ENCODE peak calls at places on chromosome 14, in ten cellular contexts. One of them, this sample, is unnamed.
A peak's percentile ranks its signal among the peaks of the same experiment; 100 is the strongest.

GRCh38 chr14:100106661-100107112 is 41.5 kb downstream of the EVL start:
- DNase-seq in brain microvascular endothelial cell: no peak
- DNase-seq in pancreas: no peak
- DNase-seq in PC-9: no peak
- DNase-seq in lower lobe of right lung: no peak
- DNase-seq in GM12865: no peak
- DNase-seq in AG04450: no peak
- DNase-seq in Caco-2: no peak
- DNase-seq in colonic mucosa: no peak
- DNase-seq in fibroblast of mammary gland: no peak
- DNase-seq in this sample: no peak

GRCh38 chr14:87869619-87870583 is 123.1 kb downstream of the GALC start:
- DNase-seq in brain microvascular endothelial cell: no peak
- DNase-seq in pancreas: no peak
- DNase-seq in PC-9: no peak
- DNase-seq in lower lobe of right lung: no peak
- DNase-seq in GM12865: no peak
- DNase-seq in AG04450: peak; percentile 24
- DNase-seq in Caco-2: no peak
- DNase-seq in colonic mucosa: no peak
- DNase-seq in fibroblast of mammary gland: peak; percentile 93
- DNase-seq in this sample: peak; percentile 54

GRCh38 chr14:52998376-52999010 is 47.6 kb upstream of the FERMT2 start:
- DNase-seq in brain microvascular endothelial cell: peak; percentile 65
- DNase-seq in pancreas: no peak
- DNase-seq in PC-9: no peak
- DNase-seq in lower lobe of right lung: no peak
- DNase-seq in GM12865: no peak
- DNase-seq in AG04450: peak; percentile 88
- DNase-seq in Caco-2: no peak
- DNase-seq in colonic mucosa: no peak
- DNase-seq in fibroblast of mammary gland: peak; percentile 92
- DNase-seq in this sample: no peak

GRCh38 chr14:81435578-81436295 is 35.6 kb upstream of the STON2 start:
- DNase-seq in brain microvascular endothelial cell: no peak
- DNase-seq in pancreas: peak; percentile 48
- DNase-seq in PC-9: peak; percentile 14
- DNase-seq in lower lobe of right lung: peak; percentile 56
- DNase-seq in GM12865: no peak
- DNase-seq in AG04450: no peak
- DNase-seq in Caco-2: peak; percentile 76
- DNase-seq in colonic mucosa: peak; percentile 39
- DNase-seq in fibroblast of mammary gland: no peak
- DNase-seq in this sample: no peak

GRCh38 chr14:79724934-79725717 is 486.2 kb downstream of the DIO2 start:
- DNase-seq in brain microvascular endothelial cell: no peak
- DNase-seq in pancreas: peak; percentile 56
- DNase-seq in PC-9: no peak
- DNase-seq in lower lobe of right lung: no peak
- DNase-seq in GM12865: no peak
- DNase-seq in AG04450: no peak
- DNase-seq in Caco-2: no peak
- DNase-seq in colonic mucosa: peak; percentile 19
- DNase-seq in fibroblast of mammary gland: no peak
- DNase-seq in this sample: no peak

GRCh38 chr14:77882631-77883030 is 82.7 kb downstream of the ADCK1 start:
- DNase-seq in brain microvascular endothelial cell: no peak
- DNase-seq in pancreas: no peak
- DNase-seq in PC-9: no peak
- DNase-seq in lower lobe of right lung: no peak
- DNase-seq in GM12865: no peak
- DNase-seq in AG04450: no peak
- DNase-seq in Caco-2: no peak
- DNase-seq in colonic mucosa: no peak
- DNase-seq in fibroblast of mammary gland: peak; percentile 74
- DNase-seq in this sample: no peak

GRCh38 chr14:24943024-24943423 is 106.9 kb downstream of the STXBP6 start:
- DNase-seq in brain microvascular endothelial cell: no peak
- DNase-seq in pancreas: no peak
- DNase-seq in PC-9: peak; percentile 44
- DNase-seq in lower lobe of right lung: no peak
- DNase-seq in GM12865: peak; percentile 13
- DNase-seq in AG04450: no peak
- DNase-seq in Caco-2: no peak
- DNase-seq in colonic mucosa: no peak
- DNase-seq in fibroblast of mammary gland: peak; percentile 77
- DNase-seq in this sample: no peak

GRCh38 chr14:100623961-100624360 is 36.7 kb upstream of the BEGAIN start:
- DNase-seq in brain microvascular endothelial cell: no peak
- DNase-seq in pancreas: no peak
- DNase-seq in PC-9: no peak
- DNase-seq in lower lobe of right lung: peak; percentile 11
- DNase-seq in GM12865: no peak
- DNase-seq in AG04450: no peak
- DNase-seq in Caco-2: no peak
- DNase-seq in colonic mucosa: no peak
- DNase-seq in fibroblast of mammary gland: no peak
- DNase-seq in this sample: no peak

DNA sequence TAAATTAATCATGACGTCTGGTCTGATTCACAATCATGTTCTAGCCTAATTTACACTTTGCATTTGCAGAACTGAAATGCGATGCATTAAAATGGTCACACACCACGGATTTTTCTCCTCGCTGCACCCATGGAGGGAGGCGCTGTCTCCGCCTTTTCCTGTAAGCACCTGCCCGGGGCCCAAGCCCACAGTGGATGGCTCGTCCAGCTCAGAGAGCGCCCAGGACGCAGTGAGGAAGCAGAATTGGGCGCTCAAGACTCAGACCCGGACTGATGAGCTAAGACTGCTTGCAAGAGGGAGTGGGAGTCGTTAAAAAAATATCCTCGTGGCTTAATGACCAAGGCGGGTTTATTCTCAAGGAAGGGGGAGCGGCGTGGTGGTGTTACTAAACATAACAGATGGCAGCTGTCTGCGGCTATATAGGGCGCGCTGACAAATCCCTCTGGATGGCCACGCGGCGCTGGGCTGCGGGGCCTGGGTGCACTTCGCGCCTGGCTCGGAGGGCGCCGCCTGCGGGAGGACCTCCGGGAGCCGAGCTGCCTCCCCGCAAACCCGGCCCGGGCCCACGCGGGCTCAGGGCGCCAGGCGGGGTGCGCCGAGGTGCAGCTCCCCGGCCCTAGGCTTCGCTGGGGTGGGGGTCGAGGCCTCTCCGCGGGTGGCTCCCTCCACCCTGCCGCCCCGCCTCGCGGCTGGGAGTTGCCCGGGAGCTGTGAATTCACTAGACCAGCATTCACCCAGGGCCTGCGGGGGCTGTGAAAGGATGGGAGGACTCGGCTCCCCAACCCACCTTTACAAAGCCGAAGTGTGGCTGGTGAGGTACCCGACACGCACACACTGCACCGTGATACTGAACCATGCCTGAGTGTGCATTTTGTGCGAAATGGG is 78.7 kb downstream of the PPM1A start:
- DNase-seq in brain microvascular endothelial cell: peak; percentile 17
- DNase-seq in pancreas: peak; percentile 73
- DNase-seq in PC-9: peak; percentile 31
- DNase-seq in lower lobe of right lung: peak; percentile 56
- DNase-seq in GM12865: peak; percentile 82
- DNase-seq in AG04450: no peak
- DNase-seq in Caco-2: peak; percentile 32
- DNase-seq in colonic mucosa: peak; percentile 51
- DNase-seq in fibroblast of mammary gland: peak; percentile 41
- DNase-seq in this sample: no peak
- H3K4me3 ChIP-seq in brain microvascular endothelial cell: peak overlapping the region; percentile 34
- H3K4me3 ChIP-seq in pancreas: peak overlapping the region; percentile 55
- H3K4me3 ChIP-seq in PC-9: peak overlapping the region; percentile 35
- H3K4me3 ChIP-seq in lower lobe of right lung: peak overlapping the region; percentile 43
- H3K4me3 ChIP-seq in GM12865: peak overlapping the region; percentile 77
- H3K4me3 ChIP-seq in AG04450: peak overlapping the region; percentile 27
- H3K4me3 ChIP-seq in Caco-2: peak overlapping the region; percentile 34
- H3K4me3 ChIP-seq in colonic mucosa: peak overlapping the region; percentile 39
- H3K4me3 ChIP-seq in fibroblast of mammary gland: peak overlapping the region; percentile 9
- H3K4me3 ChIP-seq in this sample: no peak overlapping the region

DNA sequence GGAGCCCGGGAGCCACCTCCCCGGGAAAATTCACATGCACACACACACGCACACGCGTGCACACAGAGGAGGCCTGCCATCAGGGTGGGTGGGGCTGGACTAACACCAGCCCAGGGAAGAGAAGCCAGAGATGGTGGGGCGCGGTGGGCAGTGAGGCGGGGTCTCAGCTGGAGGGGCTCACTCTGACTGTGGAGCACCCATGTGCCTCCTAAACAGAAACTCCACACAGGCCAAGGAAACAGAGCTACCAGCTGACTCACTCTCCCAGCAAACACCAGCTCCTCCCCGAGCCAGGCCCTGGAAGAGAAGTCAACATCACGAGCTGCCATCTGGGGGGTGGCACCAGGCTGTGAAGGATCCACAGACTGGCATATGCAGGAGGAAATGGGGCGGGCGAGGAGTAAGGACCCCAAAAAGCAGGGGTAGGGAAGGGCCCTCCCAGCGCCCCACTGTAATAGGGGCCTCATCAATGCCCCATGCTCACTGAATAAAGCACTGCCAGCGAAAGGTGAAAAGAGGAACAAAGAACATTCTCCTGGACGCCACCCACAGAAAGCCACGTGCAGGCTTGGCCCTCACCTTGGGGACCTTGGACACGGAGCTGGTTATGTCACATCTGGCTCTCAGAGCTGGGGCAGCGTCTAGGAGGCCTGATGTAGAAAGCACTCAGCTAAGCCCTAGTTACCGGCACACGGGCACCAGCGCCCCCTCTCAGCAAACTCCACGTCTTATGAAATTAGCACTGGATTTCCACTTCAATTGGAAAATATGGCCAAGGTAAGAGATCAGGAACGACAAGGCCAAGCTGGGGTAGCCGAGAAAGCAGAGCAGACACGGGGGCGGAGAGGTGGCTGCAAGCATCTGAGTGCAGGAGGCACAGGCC is 8.4 kb upstream of the INF2 start:
- DNase-seq in brain microvascular endothelial cell: peak; percentile 74
- DNase-seq in pancreas: peak; percentile 84
- DNase-seq in PC-9: peak; percentile 55
- DNase-seq in lower lobe of right lung: peak; percentile 64
- DNase-seq in GM12865: peak; percentile 74
- DNase-seq in AG04450: no peak
- DNase-seq in Caco-2: no peak
- DNase-seq in colonic mucosa: peak; percentile 87
- DNase-seq in fibroblast of mammary gland: peak; percentile 88
- DNase-seq in this sample: no peak
- TF ChIP-seq CTCF in brain microvascular endothelial cell: peak; percentile 48
- TF ChIP-seq CTCF in pancreas: no peak
- TF ChIP-seq CTCF in PC-9: no peak
- TF ChIP-seq CTCF in lower lobe of right lung: no peak
- TF ChIP-seq CTCF in GM12865: peak; percentile 21
- TF ChIP-seq CTCF in AG04450: peak; percentile 37
- TF ChIP-seq CTCF in Caco-2: peak; percentile 3
- TF ChIP-seq CTCF in colonic mucosa: no peak
- TF ChIP-seq CTCF in fibroblast of mammary gland: no peak
- TF ChIP-seq CTCF in this sample: no peak

GRCh38 chr14:20421267-20421666 is 8.0 kb upstream of the TEP1 start:
- DNase-seq in brain microvascular endothelial cell: no peak
- DNase-seq in pancreas: no peak
- DNase-seq in PC-9: no peak
- DNase-seq in lower lobe of right lung: no peak
- DNase-seq in GM12865: no peak
- DNase-seq in AG04450: no peak
- DNase-seq in Caco-2: no peak
- DNase-seq in colonic mucosa: no peak
- DNase-seq in fibroblast of mammary gland: no peak
- DNase-seq in this sample: no peak

GRCh38 chr14:20415723-20416622 is 2.7 kb upstream of the TEP1 start:
- DNase-seq in brain microvascular endothelial cell: peak; percentile 48
- DNase-seq in pancreas: no peak
- DNase-seq in PC-9: no peak
- DNase-seq in lower lobe of right lung: no peak
- DNase-seq in GM12865: peak; percentile 79
- DNase-seq in AG04450: peak; percentile 23
- DNase-seq in Caco-2: peak; percentile 65
- DNase-seq in colonic mucosa: peak; percentile 79
- DNase-seq in fibroblast of mammary gland: peak; percentile 65
- DNase-seq in this sample: no peak

GRCh38 chr14:20417250-20418186 is 4.2 kb upstream of the TEP1 start:
- DNase-seq in brain microvascular endothelial cell: no peak
- DNase-seq in pancreas: no peak
- DNase-seq in PC-9: no peak
- DNase-seq in lower lobe of right lung: no peak
- DNase-seq in GM12865: no peak
- DNase-seq in AG04450: no peak
- DNase-seq in Caco-2: no peak
- DNase-seq in colonic mucosa: no peak
- DNase-seq in fibroblast of mammary gland: no peak
- DNase-seq in this sample: no peak

GRCh38 chr14:20418501-20418909 is 5.2 kb upstream of the TEP1 start:
- DNase-seq in brain microvascular endothelial cell: no peak
- DNase-seq in pancreas: no peak
- DNase-seq in PC-9: no peak
- DNase-seq in lower lobe of right lung: no peak
- DNase-seq in GM12865: no peak
- DNase-seq in AG04450: no peak
- DNase-seq in Caco-2: peak; percentile 79
- DNase-seq in colonic mucosa: peak; percentile 84
- DNase-seq in fibroblast of mammary gland: no peak
- DNase-seq in this sample: no peak

GRCh38 chr14:20419404-20419803 is 6.1 kb upstream of the TEP1 start:
- DNase-seq in brain microvascular endothelial cell: no peak
- DNase-seq in pancreas: no peak
- DNase-seq in PC-9: no peak
- DNase-seq in lower lobe of right lung: no peak
- DNase-seq in GM12865: no peak
- DNase-seq in AG04450: no peak
- DNase-seq in Caco-2: no peak
- DNase-seq in colonic mucosa: no peak
- DNase-seq in fibroblast of mammary gland: no peak
- DNase-seq in this sample: no peak
- H3K4me3 ChIP-seq in brain microvascular endothelial cell: no peak overlapping the region
- H3K4me3 ChIP-seq in pancreas: no peak overlapping the region
- H3K4me3 ChIP-seq in PC-9: no peak overlapping the region
- H3K4me3 ChIP-seq in lower lobe of right lung: no peak overlapping the region
- H3K4me3 ChIP-seq in GM12865: no peak overlapping the region
- H3K4me3 ChIP-seq in AG04450: no peak overlapping the region
- H3K4me3 ChIP-seq in Caco-2: no peak overlapping the region
- H3K4me3 ChIP-seq in colonic mucosa: no peak overlapping the region
- H3K4me3 ChIP-seq in fibroblast of mammary gland: no peak overlapping the region
- H3K4me3 ChIP-seq in this sample: no peak overlapping the region

DNA sequence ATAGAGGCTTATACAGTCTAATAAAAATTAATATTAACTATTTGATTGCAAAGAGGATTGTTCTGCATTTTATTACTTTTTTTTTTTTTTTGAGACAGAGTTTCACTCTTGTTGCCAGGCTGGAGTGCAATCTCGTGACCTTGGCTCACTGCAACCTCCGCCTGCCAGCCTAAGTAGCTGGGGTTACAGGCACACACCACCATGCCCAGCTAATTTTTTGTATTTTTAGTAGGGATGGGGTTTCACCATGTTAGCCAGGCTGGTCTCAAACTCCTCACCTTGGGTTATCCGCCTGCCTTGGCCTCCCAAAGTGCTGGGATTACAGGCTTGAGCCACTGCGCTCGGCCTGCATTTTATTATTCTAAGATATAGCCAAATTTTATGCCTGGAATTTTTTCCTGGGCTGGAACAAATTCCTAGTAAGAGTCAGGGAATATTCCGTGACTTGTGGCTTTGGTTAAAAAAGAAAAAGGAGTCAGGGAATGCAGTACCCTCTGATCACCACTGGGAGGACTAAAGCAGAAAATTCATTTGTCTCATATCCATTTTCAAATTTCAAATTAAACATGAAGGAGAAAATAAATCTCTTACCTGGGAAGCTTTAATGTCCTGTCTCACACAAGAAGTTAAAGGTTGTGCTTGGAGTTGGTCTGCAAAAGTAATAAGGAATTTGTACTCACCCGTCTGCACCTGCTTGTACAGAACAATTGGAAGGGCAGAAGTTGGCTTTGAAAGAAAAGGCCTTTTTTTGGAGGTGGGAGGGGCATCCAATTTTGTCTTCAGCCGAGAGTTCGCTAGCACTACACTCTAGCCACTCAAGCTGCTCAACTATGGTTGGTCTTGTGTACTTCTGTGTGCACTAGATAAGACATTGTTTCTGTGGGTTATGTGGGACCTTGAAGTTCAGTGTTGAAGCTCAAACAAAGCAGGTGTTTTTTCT is 8.7 kb downstream of the MARK3 start:
- DNase-seq in brain microvascular endothelial cell: no peak
- DNase-seq in pancreas: no peak
- DNase-seq in PC-9: no peak
- DNase-seq in lower lobe of right lung: peak; percentile 55
- DNase-seq in GM12865: peak; percentile 42
- DNase-seq in AG04450: no peak
- DNase-seq in Caco-2: no peak
- DNase-seq in colonic mucosa: no peak
- DNase-seq in fibroblast of mammary gland: peak; percentile 65
- DNase-seq in this sample: no peak
- TF ChIP-seq CTCF in brain microvascular endothelial cell: peak; percentile 70
- TF ChIP-seq CTCF in pancreas: peak; percentile 74
- TF ChIP-seq CTCF in PC-9: peak; percentile 99
- TF ChIP-seq CTCF in lower lobe of right lung: peak; percentile 83
- TF ChIP-seq CTCF in GM12865: peak; percentile 63
- TF ChIP-seq CTCF in AG04450: peak; percentile 81
- TF ChIP-seq CTCF in Caco-2: peak; percentile 53
- TF ChIP-seq CTCF in colonic mucosa: peak; percentile 90
- TF ChIP-seq CTCF in fibroblast of mammary gland: peak; percentile 83
- TF ChIP-seq CTCF in this sample: peak; percentile 83

This sample was measured in BJ.